ENCODE peak calls at places on chromosome 10, in four cellular contexts. M, U, J and I are unnamed samples.
A peak's percentile ranks its signal among the peaks of the same experiment; 100 is the strongest.

GRCh38 chr10:79158004-79158340 is 89.2 kb downstream of the ZMIZ1 start:
- DNase-seq in M (no peak), U (no peak), J (no peak), I (no peak)

GRCh38 chr10:133245439-133246235 is 8.0 kb downstream of the VENTX start:
- DNase-seq in M (no peak), U (no peak), J (no peak), I (no peak)

GRCh38 chr10:98308602-98309365 is 40.8 kb upstream of the LOXL4 start:
- DNase-seq in M (no peak), U (no peak), J (no peak), I (no peak)

GRCh38 chr10:125878957-125879835 is 1.9 kb downstream of the DHX32 start:
- DNase-seq in M (peak; percentile 92), U (peak; percentile 90), J (no peak), I (no peak)

GRCh38 chr10:31136951-31137885 is 105.6 kb upstream of the ZNF438 start:
- DNase-seq in M (no peak), U (peak; percentile 65), J (no peak), I (no peak)

GRCh38 chr10:71243756-71244637 is 31.6 kb downstream of the UNC5B start:
- DNase-seq in M (no peak), U (peak; percentile 72), J (no peak), I (no peak)

GRCh38 chr10:50395279-50395678 is 144.0 kb upstream of the ASAH2 start:
- DNase-seq in M (no peak), U (no peak), J (no peak), I (no peak)

GRCh38 chr10:68074775-68075549 is at the start of gene HERC4:
- DNase-seq in M (peak; percentile 87), U (peak; percentile 96), J (peak; percentile 92), I (peak; percentile 88)

GRCh38 chr10:101216631-101217425 is 12.4 kb downstream of the LBX1 start:
- DNase-seq in M (no peak), U (no peak), J (no peak), I (no peak)

GRCh38 chr10:88493676-88494483 is 89.2 kb downstream of the RNLS start:
- DNase-seq in M (no peak), U (peak; percentile 81), J (no peak), I (no peak)

GRCh38 chr10:1594372-1595241 is 142.7 kb downstream of the ADARB2 start:
- DNase-seq in M (no peak), U (no peak), J (no peak), I (no peak)

GRCh38 chr10:37478381-37478780 is 353.0 kb downstream of the ANKRD30A start:
- DNase-seq in M (no peak), U (no peak), J (no peak), I (no peak)

GRCh38 chr10:119441151-119441821 is 101.2 kb downstream of the RGS10 start:
- DNase-seq in M (no peak), U (peak; percentile 95), J (no peak), I (no peak)

GRCh38 chr10:22372298-22372697 is 27.0 kb downstream of the SPAG6 start:
- DNase-seq in M (no peak), U (no peak), J (no peak), I (no peak)

GRCh38 chr10:34960983-34961382 is 129.2 kb downstream of the CUL2 start:
- DNase-seq in M (peak; percentile 23), U (peak; percentile 41), J (no peak), I (no peak)

GRCh38 chr10:36475746-36476145 is 649.7 kb upstream of the ANKRD30A start:
- DNase-seq in M (no peak), U (no peak), J (no peak), I (no peak)

GRCh38 chr10:71234970-71235681 is 22.8 kb downstream of the UNC5B start:
- DNase-seq in M (no peak), U (peak; percentile 94), J (no peak), I (no peak)